ENCODE peak calls at places on chromosome 11, in nine cellular contexts. Y, S, K, Q, F, O, N, U and A are unnamed samples.

GRCh38 chr11:34407121-34407813 is 31.5 kb upstream of the CAT start:
- DNase-seq in K (no peak), Q (no peak), Y (no peak), F (no peak), S (no peak), U (no peak), N (peak; percentile 66), O (no peak), A (no peak)

GRCh38 chr11:36057372-36058045 is 113.6 kb downstream of the LDLRAD3 start:
- DNase-seq in U (peak; percentile 41), N (no peak), K (peak; percentile 34), F (no peak), O (no peak), Y (peak; percentile 83), S (peak; percentile 79), Q (peak; percentile 74), A (no peak)

GRCh38 chr11:2912498-2912897 is 16.7 kb downstream of the PHLDA2 start:
- DNase-seq in K (peak; percentile 89), U (no peak), N (peak; percentile 95), S (no peak), O (peak; percentile 99), Y (no peak), F (no peak), Q (peak; percentile 71), A (no peak)

GRCh38 chr11:36385121-36385530 is 89.0 kb downstream of the PRR5L start:
- DNase-seq in F (no peak), Q (no peak), S (no peak), U (no peak), O (no peak), Y (no peak), N (no peak), K (peak; percentile 84), A (no peak)

GRCh38 chr11:1659478-1659877 is 29.9 kb downstream of the KRTAP5-5 start:
- DNase-seq in N (no peak), U (no peak), F (no peak), K (no peak), Q (no peak), O (no peak), Y (no peak), S (peak; percentile 24), A (peak; percentile 54)

GRCh38 chr11:16043617-16044016 is 312.7 kb downstream of the SOX6 start:
- DNase-seq in O (no peak), Q (no peak), S (no peak), Y (no peak), F (no peak), U (peak; percentile 40), K (no peak), N (no peak), A (no peak)

GRCh38 chr11:70811483-70811882 is 413.2 kb downstream of the CTTN start:
- DNase-seq in F (no peak), K (no peak), N (no peak), S (no peak), U (no peak), Y (no peak), O (no peak), Q (no peak), A (no peak)

GRCh38 chr11:12802418-12803085 is 128.3 kb downstream of the TEAD1 start:
- DNase-seq in S (no peak), Q (no peak), O (peak; percentile 97), N (peak; percentile 81), K (peak; percentile 86), U (peak; percentile 54), F (no peak), Y (peak; percentile 74), A (no peak)

GRCh38 chr11:78766997-78767396 is 192.3 kb upstream of the NARS2 start:
- DNase-seq in U (no peak), F (no peak), N (no peak), S (no peak), Q (no peak), K (no peak), O (no peak), Y (no peak), A (no peak)

GRCh38 chr11:78768345-78768744 is 193.7 kb upstream of the NARS2 start:
- DNase-seq in F (no peak), K (no peak), Y (no peak), S (no peak), U (no peak), Q (no peak), N (no peak), O (no peak), A (no peak)

GRCh38 chr11:78767409-78767932 is 192.8 kb upstream of the NARS2 start:
- DNase-seq in F (no peak), K (no peak), O (no peak), Q (no peak), N (no peak), S (no peak), U (no peak), Y (no peak), A (no peak)

GRCh38 chr11:78770931-78771330 is 196.3 kb upstream of the NARS2 start:
- DNase-seq in Q (no peak), U (no peak), S (no peak), F (no peak), K (no peak), Y (no peak), O (no peak), N (no peak), A (no peak)

DNA sequence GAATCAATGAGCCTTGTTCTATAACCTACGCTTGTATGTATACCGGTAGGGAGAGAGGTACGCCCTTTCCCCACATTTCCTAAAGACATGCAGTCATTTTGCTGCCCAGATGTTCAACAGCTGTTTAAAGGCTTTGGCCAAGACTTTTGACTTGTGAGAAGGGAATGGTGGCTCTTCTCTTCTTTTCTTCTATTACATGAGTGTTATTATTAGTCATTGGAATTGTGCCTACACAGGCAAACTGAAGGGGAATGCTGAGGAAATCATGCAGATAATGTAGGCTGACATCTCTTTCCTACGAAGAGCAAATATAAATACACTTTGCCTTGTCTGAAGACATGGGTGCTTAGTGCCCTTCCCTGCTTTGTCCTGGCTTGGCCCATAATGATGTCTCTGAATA is 194.3 kb upstream of the NARS2 start:
- DNase-seq in F (no peak), Q (no peak), Y (no peak), S (no peak), O (no peak), N (no peak), K (no peak), U (no peak), A (no peak)
- TF ChIP-seq CTCF in F (no peak), Q (no peak), Y (no peak), S (no peak), O (no peak), N (no peak), K (no peak), U (no peak), A (no peak)

DNA sequence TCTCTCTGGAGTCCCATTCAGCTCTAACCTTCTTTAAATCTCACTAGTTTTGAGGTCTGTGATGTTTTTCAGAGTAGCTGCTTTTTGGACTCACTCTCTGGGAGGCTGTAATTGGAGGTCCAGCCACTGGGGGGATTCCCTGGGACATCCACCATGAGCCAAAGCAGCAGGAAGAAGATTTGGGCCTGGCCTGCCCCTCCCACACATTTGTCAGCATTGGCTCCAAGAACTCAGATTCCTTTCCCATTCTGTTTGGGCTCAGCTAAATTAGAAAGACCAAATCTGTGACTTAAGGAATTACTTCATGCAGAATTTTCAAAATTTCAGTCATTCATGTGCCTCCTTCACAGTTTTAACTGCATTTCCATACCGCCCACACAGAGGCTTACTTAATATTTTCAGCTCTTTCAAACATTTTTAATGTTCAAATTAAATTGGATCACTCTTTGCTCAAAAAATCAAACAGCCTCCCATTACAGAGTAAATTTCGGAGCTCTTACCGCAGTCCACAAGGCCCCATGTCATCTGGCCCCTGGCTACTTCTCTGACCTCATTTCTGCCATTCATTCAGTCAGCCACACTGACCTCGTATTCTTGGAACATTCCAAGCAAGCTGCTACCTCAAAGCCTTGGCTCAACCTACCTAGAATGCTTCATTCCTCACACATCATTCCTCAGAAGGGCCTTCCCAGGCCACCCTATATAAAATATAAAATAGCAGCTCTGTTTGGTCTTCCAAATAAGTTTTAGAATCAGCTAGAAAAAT is 54.5 kb upstream of the RRAS2 start:
- DNase-seq in K (peak; percentile 58), N (peak; percentile 41), Y (peak; percentile 70), F (no peak), O (no peak), Q (peak; percentile 72), U (peak; percentile 17), S (no peak), A (no peak)
- TF ChIP-seq CTCF in K (peak; percentile 29), N (no peak), Y (no peak), F (peak; percentile 46), O (peak; percentile 14), Q (peak; percentile 13), U (peak; percentile 46), S (no peak), A (peak; percentile 67)

GRCh38 chr11:115505165-115505564 is 950 bp upstream of the CADM1 start:
- DNase-seq in S (no peak), U (no peak), F (no peak), K (no peak), N (no peak), O (no peak), Y (no peak), Q (no peak), A (no peak)

GRCh38 chr11:115503886-115504278 is 333 bp downstream of the CADM1 start:
- DNase-seq in S (no peak), U (no peak), Y (no peak), K (no peak), O (no peak), F (no peak), Q (no peak), N (no peak), A (no peak)

GRCh38 chr11:115502636-115503082 is 1.6 kb downstream of the CADM1 start:
- DNase-seq in K (no peak), U (no peak), S (no peak), N (no peak), F (no peak), O (no peak), Q (no peak), Y (no peak), A (no peak)

GRCh38 chr11:115503083-115503885 is 931 bp downstream of the CADM1 start:
- DNase-seq in K (peak; percentile 73), N (peak; percentile 48), S (no peak), O (no peak), Y (peak; percentile 81), F (peak; percentile 50), U (peak; percentile 61), Q (peak; percentile 66), A (peak; percentile 88)

DNA sequence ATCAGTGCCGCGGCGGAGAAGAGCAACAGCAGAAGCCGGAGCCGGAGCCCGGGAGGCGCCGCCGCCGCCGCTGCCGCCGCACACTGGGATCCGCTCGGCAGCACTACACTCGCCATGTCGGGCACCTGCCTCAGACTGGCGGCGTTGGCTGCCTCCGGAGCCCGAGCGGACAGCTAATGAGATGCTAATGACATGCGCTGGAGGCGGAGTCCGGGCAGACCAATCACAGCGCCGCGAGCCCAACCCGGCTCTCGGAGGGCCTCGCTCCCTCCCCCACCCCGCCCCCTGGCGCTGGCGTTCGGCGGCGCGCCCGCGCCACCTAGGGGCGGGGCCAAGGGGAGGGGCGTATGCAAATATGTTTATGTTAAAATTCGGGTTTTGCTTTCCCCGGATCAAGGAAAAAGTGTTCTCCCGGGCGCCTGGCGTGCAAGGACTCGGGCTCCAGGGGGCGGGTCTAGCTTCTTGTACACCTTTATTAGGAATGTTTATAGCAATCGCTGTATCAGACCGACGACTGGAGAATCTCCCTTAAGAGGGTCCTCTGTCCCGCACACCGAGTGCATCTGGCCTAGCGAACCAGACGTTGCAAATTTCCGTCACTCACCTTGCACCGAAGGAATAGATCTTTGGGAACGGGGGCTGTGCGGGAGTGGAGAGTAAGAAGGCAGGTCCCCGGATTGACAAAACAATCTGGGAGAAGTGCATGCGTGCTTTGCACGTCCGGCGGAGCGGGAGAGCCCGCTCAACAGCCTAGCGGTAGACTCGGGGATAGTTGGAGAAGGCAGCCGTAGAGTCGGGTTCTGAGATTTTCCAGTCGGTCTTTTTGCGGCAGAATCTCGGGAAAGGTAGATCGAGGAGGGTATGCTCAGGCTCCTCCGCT is at the start of gene CADM1:
- DNase-seq in Q (peak; percentile 96), F (peak; percentile 93), Y (peak; percentile 97), S (peak; percentile 91), O (peak; percentile 83), U (peak; percentile 92), N (peak; percentile 97), K (peak; percentile 95), A (peak; percentile 97)
- TF ChIP-seq CTCF in Q (peak; percentile 49), F (peak; percentile 72), Y (peak; percentile 47), S (peak; percentile 54), O (peak; percentile 50), U (peak; percentile 78), N (peak; percentile 60), K (peak; percentile 67), A (peak; percentile 83)

DNA sequence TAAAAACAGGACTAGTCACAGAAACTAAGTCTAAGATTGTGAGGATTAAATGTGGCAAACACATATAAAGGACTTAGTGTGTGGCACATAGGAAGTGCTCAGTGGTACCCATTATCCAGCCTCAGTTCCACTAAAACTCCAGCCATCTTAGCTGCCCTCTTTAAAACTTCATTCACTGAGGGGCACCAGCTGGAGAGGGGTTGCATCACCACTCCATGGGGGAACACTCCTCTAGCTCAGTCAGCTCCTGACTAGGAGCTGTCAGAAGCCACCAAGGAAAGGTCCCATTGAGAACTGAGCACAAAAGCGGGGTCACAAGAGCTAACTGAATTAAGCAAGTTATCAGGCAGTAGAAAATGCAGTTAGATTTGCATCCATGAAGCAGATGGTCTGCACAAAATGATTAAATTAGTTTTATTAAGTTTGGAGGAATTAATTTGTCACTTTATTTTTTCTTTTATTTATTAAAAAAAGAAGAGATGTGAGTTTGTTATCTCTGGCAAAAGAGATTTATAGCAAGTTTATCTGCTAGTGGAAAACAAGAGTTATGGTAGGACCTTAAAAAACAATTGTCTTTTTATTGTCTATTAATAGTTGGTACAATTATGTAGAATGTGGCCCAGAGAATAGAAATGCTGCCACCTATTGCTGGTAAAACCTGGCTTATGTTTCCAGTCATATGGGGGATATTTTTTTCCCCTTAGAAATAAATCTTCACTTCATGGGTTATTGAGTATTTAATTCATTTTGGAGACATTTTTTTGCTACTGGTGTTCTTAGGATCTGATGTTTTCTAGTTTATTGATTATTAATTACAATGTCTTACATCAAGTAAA is 95.7 kb downstream of the NAV2 start:
- DNase-seq in F (no peak), U (no peak), S (no peak), N (no peak), O (no peak), Q (no peak), K (no peak), Y (no peak), A (no peak)
- TF ChIP-seq CTCF in F (no peak), U (peak; percentile 55), S (no peak), N (no peak), O (peak; percentile 58), Q (no peak), K (no peak), Y (no peak), A (peak; percentile 77)